ENCODE peak calls at places on chromosomes 11 and 22, in seven cellular contexts. One of them, this sample, is unnamed.
A peak's percentile ranks its signal among the peaks of the same experiment; 100 is the strongest.

GRCh38 chr11:108967571-108967970 is 302.7 kb downstream of the DDX10 start:
- DNase-seq in tibial nerve: no peak
- DNase-seq in adrenal gland: no peak
- DNase-seq in transverse colon: no peak
- DNase-seq in heart left ventricle: peak; percentile 80
- DNase-seq in A549: no peak
- DNase-seq in endothelial cell of umbilical vein: no peak
- DNase-seq in this sample: peak; percentile 16

GRCh38 chr11:75815345-75815983 is 454 bp downstream of the UVRAG start:
- DNase-seq in transverse colon: peak; percentile 46
- DNase-seq in adrenal gland: peak; percentile 70
- DNase-seq in A549: peak; percentile 58
- DNase-seq in tibial nerve: no peak
- DNase-seq in heart left ventricle: peak; percentile 50
- DNase-seq in endothelial cell of umbilical vein: peak; percentile 52
- DNase-seq in this sample: peak; percentile 40

GRCh38 chr11:26228778-26229177 is 103.2 kb upstream of the ANO3 start:
- DNase-seq in A549: no peak
- DNase-seq in tibial nerve: no peak
- DNase-seq in adrenal gland: no peak
- DNase-seq in transverse colon: no peak
- DNase-seq in heart left ventricle: no peak
- DNase-seq in endothelial cell of umbilical vein: peak; percentile 81
- DNase-seq in this sample: no peak

GRCh38 chr11:60880635-60881282 is 13.4 kb downstream of the ZP1 start:
- DNase-seq in endothelial cell of umbilical vein: no peak
- DNase-seq in adrenal gland: no peak
- DNase-seq in tibial nerve: no peak
- DNase-seq in A549: no peak
- DNase-seq in heart left ventricle: no peak
- DNase-seq in transverse colon: no peak
- DNase-seq in this sample: peak; percentile 34

GRCh38 chr11:27013741-27014415 is 20.0 kb downstream of the FIBIN start:
- DNase-seq in transverse colon: no peak
- DNase-seq in tibial nerve: no peak
- DNase-seq in endothelial cell of umbilical vein: no peak
- DNase-seq in A549: no peak
- DNase-seq in adrenal gland: no peak
- DNase-seq in heart left ventricle: no peak
- DNase-seq in this sample: no peak

GRCh38 chr11:6855971-6856542 is 6.8 kb upstream of the OR10A2 start:
- DNase-seq in A549: no peak
- DNase-seq in heart left ventricle: no peak
- DNase-seq in tibial nerve: no peak
- DNase-seq in endothelial cell of umbilical vein: no peak
- DNase-seq in transverse colon: no peak
- DNase-seq in adrenal gland: peak; percentile 16
- DNase-seq in this sample: no peak

GRCh38 chr11:124113890-124114289 is 1.4 kb upstream of the VWA5A start:
- DNase-seq in endothelial cell of umbilical vein: peak; percentile 51
- DNase-seq in A549: no peak
- DNase-seq in adrenal gland: no peak
- DNase-seq in transverse colon: peak; percentile 63
- DNase-seq in tibial nerve: no peak
- DNase-seq in heart left ventricle: no peak
- DNase-seq in this sample: no peak

GRCh38 chr22:22884010-22884887 is 3.4 kb upstream of the IGLL5 start:
- DNase-seq in transverse colon: peak; percentile 75
- DNase-seq in adrenal gland: peak; percentile 61
- DNase-seq in A549: peak; percentile 69
- DNase-seq in heart left ventricle: peak; percentile 55
- DNase-seq in tibial nerve: peak; percentile 81
- DNase-seq in endothelial cell of umbilical vein: peak; percentile 52
- DNase-seq in this sample: peak; percentile 76

GRCh38 chr11:91248199-91248807 is 976.3 kb upstream of the FAT3 start:
- DNase-seq in adrenal gland: peak; percentile 25
- DNase-seq in heart left ventricle: no peak
- DNase-seq in endothelial cell of umbilical vein: peak; percentile 56
- DNase-seq in tibial nerve: peak; percentile 48
- DNase-seq in A549: peak; percentile 2
- DNase-seq in transverse colon: no peak
- DNase-seq in this sample: peak; percentile 63

GRCh38 chr22:30267382-30268302 is 991 bp upstream of the OSM start:
- DNase-seq in tibial nerve: no peak
- DNase-seq in endothelial cell of umbilical vein: no peak
- DNase-seq in transverse colon: no peak
- DNase-seq in adrenal gland: no peak
- DNase-seq in heart left ventricle: no peak
- DNase-seq in A549: no peak
- DNase-seq in this sample: no peak

GRCh38 chr11:106087815-106088435 is 10.5 kb downstream of the AASDHPPT start:
- DNase-seq in endothelial cell of umbilical vein: peak; percentile 72
- DNase-seq in A549: no peak
- DNase-seq in heart left ventricle: peak; percentile 28
- DNase-seq in adrenal gland: peak; percentile 62
- DNase-seq in transverse colon: peak; percentile 36
- DNase-seq in tibial nerve: peak; percentile 59
- DNase-seq in this sample: peak; percentile 75

GRCh38 chr22:25057013-25057881 is 104.7 kb downstream of the KIAA1671 start:
- DNase-seq in tibial nerve: peak; percentile 76
- DNase-seq in transverse colon: peak; percentile 82
- DNase-seq in adrenal gland: peak; percentile 74
- DNase-seq in heart left ventricle: no peak
- DNase-seq in endothelial cell of umbilical vein: peak; percentile 63
- DNase-seq in A549: peak; percentile 44
- DNase-seq in this sample: peak; percentile 79

GRCh38 chr11:119320593-119321524 is 3.9 kb upstream of the MCAM start:
- DNase-seq in tibial nerve: no peak
- DNase-seq in endothelial cell of umbilical vein: peak; percentile 73
- DNase-seq in transverse colon: peak; percentile 72
- DNase-seq in heart left ventricle: peak; percentile 77
- DNase-seq in adrenal gland: no peak
- DNase-seq in A549: no peak
- DNase-seq in this sample: no peak

GRCh38 chr11:81174646-81175330 is 1558.9 kb downstream of the FAM181B start:
- DNase-seq in tibial nerve: no peak
- DNase-seq in transverse colon: no peak
- DNase-seq in A549: no peak
- DNase-seq in heart left ventricle: no peak
- DNase-seq in adrenal gland: no peak
- DNase-seq in endothelial cell of umbilical vein: no peak
- DNase-seq in this sample: no peak

GRCh38 chr11:18853086-18853720 is 61.6 kb upstream of the PTPN5 start:
- DNase-seq in tibial nerve: no peak
- DNase-seq in A549: peak; percentile 10
- DNase-seq in endothelial cell of umbilical vein: peak; percentile 17
- DNase-seq in heart left ventricle: no peak
- DNase-seq in adrenal gland: no peak
- DNase-seq in transverse colon: no peak
- DNase-seq in this sample: no peak

GRCh38 chr11:22539851-22540376 is 85.7 kb downstream of the FANCF start:
- DNase-seq in endothelial cell of umbilical vein: peak; percentile 29
- DNase-seq in transverse colon: no peak
- DNase-seq in adrenal gland: no peak
- DNase-seq in heart left ventricle: no peak
- DNase-seq in A549: no peak
- DNase-seq in tibial nerve: peak; percentile 15
- DNase-seq in this sample: no peak

GRCh38 chr11:128039140-128040021 is 548.0 kb downstream of the ETS1 start:
- DNase-seq in heart left ventricle: peak; percentile 34
- DNase-seq in transverse colon: peak; percentile 48
- DNase-seq in endothelial cell of umbilical vein: peak; percentile 74
- DNase-seq in adrenal gland: no peak
- DNase-seq in A549: no peak
- DNase-seq in tibial nerve: peak; percentile 33
- DNase-seq in this sample: no peak
- TF ChIP-seq CTCF in heart left ventricle: no peak
- TF ChIP-seq CTCF in transverse colon: no peak
- TF ChIP-seq CTCF in endothelial cell of umbilical vein: no peak
- TF ChIP-seq CTCF in adrenal gland: no peak
- TF ChIP-seq CTCF in A549: no peak
- TF ChIP-seq CTCF in tibial nerve: no peak
- TF ChIP-seq CTCF in this sample: no peak

DNA sequence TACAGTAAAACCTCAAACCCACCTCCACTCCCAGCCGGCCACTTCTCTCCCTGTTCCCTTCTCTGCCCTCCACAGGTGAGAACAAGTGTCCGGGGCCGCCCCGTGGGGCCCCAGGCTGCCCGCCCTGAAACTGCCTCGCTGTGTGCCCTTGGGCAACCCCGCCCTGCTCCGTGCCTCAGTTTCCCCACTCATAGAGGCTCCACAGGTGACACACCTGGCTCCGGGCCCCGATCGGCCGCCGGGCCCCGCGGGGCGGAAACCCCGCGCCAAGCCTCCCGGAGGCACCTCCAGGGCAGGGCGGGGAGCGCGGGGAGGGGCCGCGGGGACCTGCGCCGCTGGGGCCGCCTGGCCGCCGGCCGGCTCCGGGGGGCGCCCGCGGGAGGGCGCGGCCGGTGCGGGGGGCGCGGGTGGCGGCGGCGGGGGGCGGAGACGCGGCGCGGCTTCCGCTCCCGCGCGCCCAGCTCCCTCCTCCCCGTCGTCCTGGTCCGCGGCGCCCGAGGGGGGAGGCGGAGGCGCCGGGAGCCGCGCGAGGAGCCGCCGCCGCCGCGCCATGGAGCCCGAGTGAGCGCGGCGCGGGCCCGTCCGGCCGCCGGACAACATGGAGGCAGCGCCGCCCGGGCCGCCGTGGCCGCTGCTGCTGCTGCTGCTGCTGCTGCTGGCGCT is at the start of gene LRP5:
- DNase-seq in heart left ventricle: peak; percentile 31
- DNase-seq in A549: no peak
- DNase-seq in adrenal gland: no peak
- DNase-seq in endothelial cell of umbilical vein: no peak
- DNase-seq in tibial nerve: no peak
- DNase-seq in transverse colon: peak; percentile 59
- DNase-seq in this sample: no peak
- TF ChIP-seq POLR2A in heart left ventricle: no peak
- TF ChIP-seq POLR2A in A549: peak; percentile 25
- TF ChIP-seq POLR2A in adrenal gland: no peak
- TF ChIP-seq POLR2A in endothelial cell of umbilical vein: no peak
- TF ChIP-seq POLR2A in tibial nerve: no peak
- TF ChIP-seq POLR2A in transverse colon: no peak
- TF ChIP-seq POLR2A in this sample: no peak

GRCh38 chr11:34219279-34219678 is 113.8 kb downstream of the NAT10 start:
- DNase-seq in adrenal gland: no peak
- DNase-seq in heart left ventricle: no peak
- DNase-seq in transverse colon: no peak
- DNase-seq in A549: no peak
- DNase-seq in endothelial cell of umbilical vein: no peak
- DNase-seq in tibial nerve: no peak
- DNase-seq in this sample: no peak

GRCh38 chr11:34222030-34222429 is 116.6 kb downstream of the NAT10 start:
- DNase-seq in heart left ventricle: no peak
- DNase-seq in tibial nerve: no peak
- DNase-seq in A549: no peak
- DNase-seq in transverse colon: no peak
- DNase-seq in adrenal gland: no peak
- DNase-seq in endothelial cell of umbilical vein: no peak
- DNase-seq in this sample: no peak

GRCh38 chr11:34223021-34223813 is 117.8 kb downstream of the NAT10 start:
- DNase-seq in adrenal gland: peak; percentile 25
- DNase-seq in endothelial cell of umbilical vein: no peak
- DNase-seq in A549: no peak
- DNase-seq in tibial nerve: peak; percentile 72
- DNase-seq in heart left ventricle: peak; percentile 77
- DNase-seq in transverse colon: peak; percentile 68
- DNase-seq in this sample: peak; percentile 66

GRCh38 chr11:34218067-34218466 is 112.6 kb downstream of the NAT10 start:
- DNase-seq in A549: no peak
- DNase-seq in adrenal gland: no peak
- DNase-seq in endothelial cell of umbilical vein: no peak
- DNase-seq in transverse colon: no peak
- DNase-seq in tibial nerve: no peak
- DNase-seq in heart left ventricle: no peak
- DNase-seq in this sample: no peak

DNA sequence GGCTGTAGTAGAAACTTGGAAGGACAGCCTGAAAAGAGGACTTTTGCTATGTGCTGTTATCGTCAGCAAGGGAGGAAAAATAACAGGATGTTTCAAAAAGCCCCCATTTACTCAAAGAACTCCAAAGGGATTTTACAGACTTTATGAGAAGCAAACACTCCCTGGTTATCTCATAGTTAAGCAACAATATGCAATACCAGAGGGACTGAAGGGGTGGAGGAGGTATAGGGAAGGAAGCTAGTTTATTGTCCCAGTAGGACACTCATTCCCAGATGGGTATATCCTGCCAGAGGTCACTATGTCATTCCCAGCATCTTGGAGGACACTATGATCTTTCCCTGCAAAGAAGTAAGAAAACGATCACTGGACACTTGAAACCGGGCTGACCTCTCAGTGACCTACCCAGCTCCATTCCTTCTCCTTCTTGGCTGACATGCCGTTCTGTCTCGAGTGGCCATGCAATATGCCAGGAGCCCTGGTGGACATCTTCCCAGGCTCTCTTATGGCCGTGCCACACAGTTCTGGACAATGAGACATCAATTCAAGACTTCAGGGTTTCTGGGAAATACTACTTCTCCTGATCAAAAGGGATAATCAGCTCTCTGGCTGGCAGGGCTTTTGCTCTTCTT is 114.5 kb downstream of the NAT10 start:
- DNase-seq in A549: no peak
- DNase-seq in heart left ventricle: peak; percentile 43
- DNase-seq in adrenal gland: no peak
- DNase-seq in transverse colon: no peak
- DNase-seq in tibial nerve: peak; percentile 13
- DNase-seq in endothelial cell of umbilical vein: no peak
- DNase-seq in this sample: no peak
- H3K4me1 ChIP-seq in A549: peaks cover 37% of the 10 kb centered on the region
- H3K4me1 ChIP-seq in heart left ventricle: peaks cover 30% of the 10 kb centered on the region
- H3K4me1 ChIP-seq in adrenal gland: peaks cover 15% of the 10 kb centered on the region
- H3K4me1 ChIP-seq in transverse colon: peaks cover 11% of the 10 kb centered on the region
- H3K4me1 ChIP-seq in tibial nerve: no peaks in the 10 kb centered on the region
- H3K4me1 ChIP-seq in endothelial cell of umbilical vein: no peaks in the 10 kb centered on the region
- H3K4me1 ChIP-seq in this sample: peaks cover 14% of the 10 kb centered on the region

DNA sequence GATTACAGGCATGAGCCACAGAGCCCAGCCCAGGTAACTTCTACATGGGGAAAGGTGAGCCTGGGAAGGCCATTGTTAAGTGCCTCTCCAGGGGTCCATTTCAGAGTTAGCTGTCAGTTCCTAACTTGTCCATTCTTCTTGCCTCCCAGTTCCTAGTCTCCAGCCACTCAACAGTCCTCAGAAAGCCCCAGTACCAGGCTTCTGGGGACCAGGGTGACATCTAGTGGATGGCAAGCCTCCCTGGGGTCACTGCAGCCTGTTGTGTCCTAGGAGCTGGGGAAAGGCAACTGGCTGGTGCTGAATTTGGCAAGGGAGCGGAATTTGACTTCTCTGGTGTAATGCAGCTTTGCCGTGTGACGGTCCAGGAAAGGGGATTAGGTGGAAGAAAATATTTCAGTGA is 2.1 kb downstream of the LGALS12 start:
- DNase-seq in heart left ventricle: peak; percentile 60
- DNase-seq in adrenal gland: peak; percentile 75
- DNase-seq in tibial nerve: no peak
- DNase-seq in endothelial cell of umbilical vein: no peak
- DNase-seq in transverse colon: no peak
- DNase-seq in A549: peak; percentile 54
- DNase-seq in this sample: peak; percentile 74
- TF ChIP-seq CTCF in heart left ventricle: peak; percentile 40
- TF ChIP-seq CTCF in adrenal gland: no peak
- TF ChIP-seq CTCF in tibial nerve: peak; percentile 24
- TF ChIP-seq CTCF in endothelial cell of umbilical vein: no peak
- TF ChIP-seq CTCF in transverse colon: peak; percentile 12
- TF ChIP-seq CTCF in A549: peak; percentile 37
- TF ChIP-seq CTCF in this sample: no peak